ENCODE peak calls at places on chromosomes 3 and 15, in six cellular contexts. One of them, this sample, is unnamed.

GRCh38 chr3:150623945-150624344 is 20.8 kb downstream of the SELENOT start:
- DNase-seq in T-helper 22 cell: no peak
- DNase-seq in A673: no peak
- DNase-seq in GM20000: no peak
- DNase-seq in kidney: no peak
- DNase-seq in left cardiac atrium: no peak
- DNase-seq in this sample: no peak

GRCh38 chr15:42087926-42088800 is 6.2 kb downstream of the PLA2G4D start:
- DNase-seq in A673: no peak
- DNase-seq in kidney: no peak
- DNase-seq in T-helper 22 cell: no peak
- DNase-seq in left cardiac atrium: no peak
- DNase-seq in GM20000: no peak
- DNase-seq in this sample: no peak

GRCh38 chr3:124640907-124641306 is 89.3 kb upstream of the UMPS start:
- DNase-seq in kidney: no peak
- DNase-seq in A673: no peak
- DNase-seq in left cardiac atrium: no peak
- DNase-seq in GM20000: no peak
- DNase-seq in T-helper 22 cell: no peak
- DNase-seq in this sample: no peak

GRCh38 chr3:66816110-66816761 is 181.9 kb upstream of the KBTBD8 start:
- DNase-seq in T-helper 22 cell: no peak
- DNase-seq in kidney: no peak
- DNase-seq in left cardiac atrium: no peak
- DNase-seq in GM20000: peak
- DNase-seq in A673: peak
- DNase-seq in this sample: no peak

GRCh38 chr15:91853968-91854943 is 748 bp downstream of the SLCO3A1 start:
- DNase-seq in GM20000: peak
- DNase-seq in T-helper 22 cell: no peak
- DNase-seq in kidney: peak
- DNase-seq in A673: peak
- DNase-seq in left cardiac atrium: peak
- DNase-seq in this sample: no peak

GRCh38 chr3:166190360-166190759 is 353.1 kb upstream of the BCHE start:
- DNase-seq in GM20000: no peak
- DNase-seq in T-helper 22 cell: no peak
- DNase-seq in left cardiac atrium: no peak
- DNase-seq in kidney: no peak
- DNase-seq in A673: no peak
- DNase-seq in this sample: no peak

GRCh38 chr3:16452265-16452664 is 61.2 kb downstream of the RFTN1 start:
- DNase-seq in A673: no peak
- DNase-seq in kidney: no peak
- DNase-seq in T-helper 22 cell: no peak
- DNase-seq in GM20000: no peak
- DNase-seq in left cardiac atrium: no peak
- DNase-seq in this sample: no peak

GRCh38 chr3:177283983-177284382 is 86.7 kb upstream of the TBL1XR1 start:
- DNase-seq in left cardiac atrium: no peak
- DNase-seq in kidney: no peak
- DNase-seq in T-helper 22 cell: no peak
- DNase-seq in GM20000: no peak
- DNase-seq in A673: no peak
- DNase-seq in this sample: no peak

GRCh38 chr3:134754768-134755559 is 40.1 kb upstream of the EPHB1 start:
- DNase-seq in T-helper 22 cell: no peak
- DNase-seq in GM20000: peak
- DNase-seq in A673: peak
- DNase-seq in left cardiac atrium: peak
- DNase-seq in kidney: no peak
- DNase-seq in this sample: no peak

GRCh38 chr3:115386347-115386746 is 237.0 kb upstream of the GAP43 start:
- DNase-seq in left cardiac atrium: no peak
- DNase-seq in A673: no peak
- DNase-seq in GM20000: no peak
- DNase-seq in T-helper 22 cell: no peak
- DNase-seq in kidney: no peak
- DNase-seq in this sample: no peak

GRCh38 chr3:170799009-170799408 is 71.0 kb downstream of the RPL22L1 start:
- DNase-seq in kidney: no peak
- DNase-seq in T-helper 22 cell: no peak
- DNase-seq in left cardiac atrium: no peak
- DNase-seq in A673: no peak
- DNase-seq in GM20000: no peak
- DNase-seq in this sample: no peak

GRCh38 chr3:170410428-170411029 is 8.1 kb upstream of the CLDN11 start:
- DNase-seq in A673: peak
- DNase-seq in T-helper 22 cell: no peak
- DNase-seq in GM20000: no peak
- DNase-seq in kidney: no peak
- DNase-seq in left cardiac atrium: no peak
- DNase-seq in this sample: no peak

GRCh38 chr3:72722930-72723726 is 125.1 kb downstream of the SHQ1 start:
- DNase-seq in A673: peak
- DNase-seq in GM20000: peak
- DNase-seq in left cardiac atrium: no peak
- DNase-seq in T-helper 22 cell: no peak
- DNase-seq in kidney: peak
- DNase-seq in this sample: no peak

GRCh38 chr3:183385698-183386590 is 42.5 kb downstream of the MCF2L2 start:
- DNase-seq in kidney: no peak
- DNase-seq in left cardiac atrium: peak
- DNase-seq in A673: peak
- DNase-seq in GM20000: peak
- DNase-seq in T-helper 22 cell: no peak
- DNase-seq in this sample: no peak

GRCh38 chr3:59685432-59685831 is 635.6 kb upstream of the CFAP20DC start:
- DNase-seq in T-helper 22 cell: no peak
- DNase-seq in kidney: no peak
- DNase-seq in A673: no peak
- DNase-seq in GM20000: no peak
- DNase-seq in left cardiac atrium: no peak
- DNase-seq in this sample: no peak

GRCh38 chr15:86608461-86608860 is 528.8 kb downstream of the AGBL1 start:
- DNase-seq in left cardiac atrium: no peak
- DNase-seq in GM20000: no peak
- DNase-seq in kidney: no peak
- DNase-seq in A673: no peak
- DNase-seq in T-helper 22 cell: no peak
- DNase-seq in this sample: no peak

GRCh38 chr15:40766906-40767837 is 2.6 kb upstream of the C15orf62 start:
- DNase-seq in kidney: peak
- DNase-seq in left cardiac atrium: no peak
- DNase-seq in A673: peak
- DNase-seq in T-helper 22 cell: no peak
- DNase-seq in GM20000: no peak
- DNase-seq in this sample: peak

GRCh38 chr15:78131295-78132021 is at the start of gene CIB2:
- DNase-seq in left cardiac atrium: peak
- DNase-seq in GM20000: peak
- DNase-seq in kidney: peak
- DNase-seq in A673: peak
- DNase-seq in T-helper 22 cell: peak
- DNase-seq in this sample: peak

GRCh38 chr3:177777699-177778098 is 580.4 kb upstream of the TBL1XR1 start:
- DNase-seq in kidney: no peak
- DNase-seq in GM20000: peak
- DNase-seq in T-helper 22 cell: no peak
- DNase-seq in A673: peak
- DNase-seq in left cardiac atrium: peak
- DNase-seq in this sample: no peak

GRCh38 chr15:57522148-57522547 is 69.6 kb upstream of the MYZAP start:
- DNase-seq in T-helper 22 cell: no peak
- DNase-seq in A673: no peak
- DNase-seq in left cardiac atrium: no peak
- DNase-seq in kidney: peak
- DNase-seq in GM20000: no peak
- DNase-seq in this sample: no peak

GRCh38 chr3:78645628-78646310 is 1122.0 kb downstream of the ROBO1 start:
- DNase-seq in GM20000: peak
- DNase-seq in T-helper 22 cell: no peak
- DNase-seq in left cardiac atrium: no peak
- DNase-seq in A673: peak
- DNase-seq in kidney: no peak
- DNase-seq in this sample: no peak

GRCh38 chr3:184361532-184361931 is at the start of the genes CLCN2 and POLR2H:
- DNase-seq in left cardiac atrium: peak
- DNase-seq in T-helper 22 cell: peak
- DNase-seq in GM20000: peak
- DNase-seq in kidney: peak
- DNase-seq in A673: peak
- DNase-seq in this sample: peak

GRCh38 chr15:80474751-80475295 is 70.6 kb downstream of the ARNT2 start:
- DNase-seq in A673: no peak
- DNase-seq in kidney: no peak
- DNase-seq in GM20000: no peak
- DNase-seq in left cardiac atrium: no peak
- DNase-seq in T-helper 22 cell: no peak
- DNase-seq in this sample: peak

GRCh38 chr3:102158080-102158756 is 276.6 kb upstream of the ZPLD1 start:
- DNase-seq in kidney: no peak
- DNase-seq in GM20000: no peak
- DNase-seq in T-helper 22 cell: no peak
- DNase-seq in left cardiac atrium: no peak
- DNase-seq in A673: no peak
- DNase-seq in this sample: no peak

GRCh38 chr15:78616506-78616905 is 4.3 kb downstream of the CHRNA3 start:
- DNase-seq in A673: no peak
- DNase-seq in GM20000: no peak
- DNase-seq in left cardiac atrium: no peak
- DNase-seq in T-helper 22 cell: no peak
- DNase-seq in kidney: no peak
- DNase-seq in this sample: peak

GRCh38 chr15:39592500-39592899 is 11.6 kb downstream of the THBS1 start:
- DNase-seq in T-helper 22 cell: no peak
- DNase-seq in GM20000: no peak
- DNase-seq in left cardiac atrium: no peak
- DNase-seq in A673: no peak
- DNase-seq in kidney: no peak
- DNase-seq in this sample: no peak

GRCh38 chr3:12984023-12984823 is 89.0 kb downstream of the IQSEC1 start:
- DNase-seq in A673: peak
- DNase-seq in left cardiac atrium: peak
- DNase-seq in T-helper 22 cell: no peak
- DNase-seq in kidney: no peak
- DNase-seq in GM20000: peak
- DNase-seq in this sample: no peak

GRCh38 chr15:93028111-93028631 is 60.8 kb downstream of the RGMA start:
- DNase-seq in left cardiac atrium: no peak
- DNase-seq in GM20000: no peak
- DNase-seq in A673: no peak
- DNase-seq in T-helper 22 cell: no peak
- DNase-seq in kidney: peak
- DNase-seq in this sample: peak

GRCh38 chr3:13002398-13003124 is 70.7 kb downstream of the IQSEC1 start:
- DNase-seq in GM20000: peak
- DNase-seq in left cardiac atrium: no peak
- DNase-seq in T-helper 22 cell: no peak
- DNase-seq in A673: no peak
- DNase-seq in kidney: no peak
- DNase-seq in this sample: no peak

GRCh38 chr3:140942221-140943104 is 827 bp downstream of the SLC25A36 start:
- DNase-seq in T-helper 22 cell: peak
- DNase-seq in kidney: peak
- DNase-seq in GM20000: peak
- DNase-seq in A673: peak
- DNase-seq in left cardiac atrium: peak
- DNase-seq in this sample: peak

GRCh38 chr3:71713041-71713440 is 12.2 kb downstream of the EIF4E3 start:
- DNase-seq in T-helper 22 cell: no peak
- DNase-seq in left cardiac atrium: no peak
- DNase-seq in kidney: no peak
- DNase-seq in A673: no peak
- DNase-seq in GM20000: no peak
- DNase-seq in this sample: no peak

GRCh38 chr3:58623961-58624360 is 42.6 kb downstream of the FAM3D start:
- DNase-seq in T-helper 22 cell: no peak
- DNase-seq in A673: no peak
- DNase-seq in left cardiac atrium: no peak
- DNase-seq in kidney: no peak
- DNase-seq in GM20000: no peak
- DNase-seq in this sample: no peak

GRCh38 chr15:38699633-38700230 is 135.1 kb upstream of the RASGRP1 start:
- DNase-seq in left cardiac atrium: peak
- DNase-seq in A673: peak
- DNase-seq in T-helper 22 cell: peak
- DNase-seq in GM20000: peak
- DNase-seq in kidney: no peak
- DNase-seq in this sample: no peak

GRCh38 chr3:172751188-172751571 is 654 bp downstream of the ECT2 start:
- DNase-seq in A673: peak
- DNase-seq in left cardiac atrium: no peak
- DNase-seq in T-helper 22 cell: no peak
- DNase-seq in kidney: no peak
- DNase-seq in GM20000: no peak
- DNase-seq in this sample: no peak

GRCh38 chr15:98878172-98878571 is 129.4 kb downstream of the PGPEP1L start:
- DNase-seq in T-helper 22 cell: no peak
- DNase-seq in A673: no peak
- DNase-seq in left cardiac atrium: no peak
- DNase-seq in kidney: no peak
- DNase-seq in GM20000: no peak
- DNase-seq in this sample: no peak

GRCh38 chr15:29110733-29111132 is 158.9 kb downstream of the NSMCE3 start:
- DNase-seq in left cardiac atrium: no peak
- DNase-seq in GM20000: no peak
- DNase-seq in T-helper 22 cell: no peak
- DNase-seq in A673: no peak
- DNase-seq in kidney: no peak
- DNase-seq in this sample: no peak

GRCh38 chr15:97972366-97972765 is 11.9 kb downstream of the ARRDC4 start:
- DNase-seq in A673: no peak
- DNase-seq in GM20000: no peak
- DNase-seq in kidney: no peak
- DNase-seq in left cardiac atrium: no peak
- DNase-seq in T-helper 22 cell: no peak
- DNase-seq in this sample: no peak

GRCh38 chr3:9747267-9747666 is 2.5 kb upstream of the OGG1 start:
- DNase-seq in T-helper 22 cell: no peak
- DNase-seq in A673: no peak
- DNase-seq in left cardiac atrium: no peak
- DNase-seq in GM20000: no peak
- DNase-seq in kidney: no peak
- DNase-seq in this sample: no peak

This sample was measured in RWPE2.